ENCODE peak calls at places on chromosome 16, in five cellular contexts. M is foreskin fibroblast, W is ovary, P is cardiac muscle cell, L is cardiac fibroblast. K is an unnamed sample.

GRCh38 chr16:81523387-81524115 is 78.9 kb downstream of the CMIP start:
- DNase-seq in M (peak; percentile 83), W (peak; percentile 40), P (peak; percentile 70), L (peak; percentile 87), K (peak; percentile 86)

GRCh38 chr16:57612494-57612893 is 15.9 kb upstream of the ADGRG1 start:
- DNase-seq in M (no peak), W (no peak), P (no peak), L (no peak), K (no peak)

GRCh38 chr16:89710709-89711564 is 9.4 kb upstream of the SPATA2L start:
- DNase-seq in M (no peak), W (peak; percentile 12), P (no peak), L (no peak), K (no peak)

GRCh38 chr16:3554351-3554928 is 22.8 kb downstream of the NLRC3 start:
- DNase-seq in M (no peak), W (no peak), P (no peak), L (no peak), K (no peak)

GRCh38 chr16:28298511-28298878 is 6.2 kb downstream of the SBK1 start:
- DNase-seq in M (no peak), W (no peak), P (no peak), L (no peak), K (no peak)

GRCh38 chr16:21134053-21134452 is 16.6 kb downstream of the DNAH3 start:
- DNase-seq in M (no peak), W (no peak), P (no peak), L (no peak), K (no peak)

GRCh38 chr16:20773679-20774078 is 9.9 kb downstream of the ACSM3 start:
- DNase-seq in M (no peak), W (no peak), P (no peak), L (no peak), K (no peak)

GRCh38 chr16:53756329-53756996 is 52.5 kb downstream of the FTO start:
- DNase-seq in M (no peak), W (no peak), P (peak; percentile 37), L (no peak), K (no peak)

GRCh38 chr16:23434380-23434779 is 18.6 kb downstream of the COG7 start:
- DNase-seq in M (peak; percentile 81), W (no peak), P (peak; percentile 84), L (peak; percentile 85), K (peak; percentile 85)

GRCh38 chr16:78816499-78817441 is 717.3 kb downstream of the WWOX start:
- DNase-seq in M (no peak), W (peak; percentile 35), P (peak; percentile 11), L (peak; percentile 0), K (peak; percentile 0)

GRCh38 chr16:46961373-46962353 is 11.8 kb downstream of the DNAJA2 start:
- DNase-seq in M (peak; percentile 67), W (no peak), P (no peak), L (peak; percentile 10), K (peak; percentile 35)

GRCh38 chr16:6541262-6541661 is 791.4 kb upstream of the RBFOX1 start:
- DNase-seq in M (no peak), W (no peak), P (no peak), L (no peak), K (no peak)

GRCh38 chr16:10989494-10989893 is 45.1 kb downstream of the CLEC16A start:
- DNase-seq in M (no peak), W (no peak), P (no peak), L (no peak), K (no peak)

GRCh38 chr16:15807603-15808009 is 49.2 kb downstream of the MYH11 start:
- DNase-seq in M (no peak), W (peak; percentile 48), P (peak; percentile 89), L (peak; percentile 20), K (peak; percentile 19)

GRCh38 chr16:22373662-22374310 is 633 bp downstream of the CDR2 start:
- DNase-seq in M (peak; percentile 65), W (peak; percentile 43), P (no peak), L (peak; percentile 34), K (peak; percentile 35)

GRCh38 chr16:21167360-21167759 is 8.9 kb downstream of the LDAF1 start:
- DNase-seq in M (peak; percentile 87), W (no peak), P (no peak), L (peak; percentile 97), K (peak; percentile 60)

GRCh38 chr16:48334325-48334724 is 50.9 kb downstream of the SIAH1 start:
- DNase-seq in M (no peak), W (no peak), P (no peak), L (no peak), K (no peak)

GRCh38 chr16:48330847-48331204 is 54.4 kb downstream of the SIAH1 start:
- DNase-seq in M (no peak), W (no peak), P (no peak), L (no peak), K (peak; percentile 28)

GRCh38 chr16:48335961-48336360 is 49.3 kb downstream of the SIAH1 start:
- DNase-seq in M (peak; percentile 67), W (no peak), P (peak; percentile 45), L (peak; percentile 53), K (peak; percentile 72)

GRCh38 chr16:48330133-48330846 is 54.9 kb downstream of the SIAH1 start:
- DNase-seq in M (peak; percentile 39), W (no peak), P (no peak), L (peak; percentile 24), K (peak; percentile 26)

GRCh38 chr16:48332978-48333377 is 52.2 kb downstream of the SIAH1 start:
- DNase-seq in M (no peak), W (no peak), P (no peak), L (no peak), K (no peak)
- TF ChIP-seq CTCF in M (no peak), W (no peak), P (no peak), L (no peak), K (no peak)

DNA sequence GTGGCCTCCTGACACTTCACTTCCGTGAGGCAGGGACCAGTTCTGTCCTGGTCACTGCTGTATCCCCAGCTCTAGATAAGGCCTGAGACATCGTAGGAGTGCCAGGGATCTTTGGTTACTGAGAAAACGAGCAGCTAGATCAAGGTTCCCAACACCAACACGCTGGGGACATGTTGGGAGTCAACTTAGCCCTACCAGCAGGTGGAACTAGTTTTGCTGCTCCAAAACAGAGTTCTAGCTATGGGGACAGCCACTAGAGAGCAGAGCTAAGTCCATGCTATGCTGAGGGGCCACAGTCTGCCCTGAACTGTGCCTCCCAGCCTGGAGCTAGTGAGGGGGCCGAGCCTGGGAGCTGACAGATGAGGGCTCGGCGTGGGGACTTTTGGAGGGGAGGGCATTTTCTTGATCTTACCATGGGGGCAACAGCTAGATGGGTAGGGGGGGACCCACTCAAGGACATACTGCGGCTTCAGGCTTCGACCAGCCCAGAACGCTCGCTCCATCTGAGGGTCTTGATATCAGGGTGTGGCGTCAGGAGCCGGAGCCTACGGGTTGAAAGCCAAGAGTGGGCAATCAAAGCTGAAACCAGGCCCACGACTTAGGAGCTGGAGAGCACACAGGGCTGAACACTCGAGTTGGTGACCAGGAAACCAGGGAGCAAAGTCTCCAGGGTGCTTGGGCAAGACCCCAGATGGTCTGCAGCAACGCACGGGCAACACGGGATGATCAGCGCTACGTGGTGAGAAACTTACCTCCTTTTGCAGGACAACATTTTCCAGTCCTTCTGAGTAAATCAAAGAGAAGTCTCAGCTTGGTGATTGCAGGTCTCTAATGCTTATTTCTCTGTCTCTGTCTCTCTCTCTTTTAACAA is 13.4 kb downstream of the SNX20 start:
- DNase-seq in M (no peak), W (no peak), P (no peak), L (no peak), K (no peak)
- TF ChIP-seq CTCF in M (no peak), W (no peak), P (peak; percentile 15), L (no peak), K (peak; percentile 6)

GRCh38 chr16:56608043-56608875 is at the start of gene MT2A:
- DNase-seq in M (peak; percentile 100), W (peak; percentile 90), P (peak; percentile 98), L (peak; percentile 98), K (peak; percentile 95)
- TF ChIP-seq CTCF in M (no peak), W (no peak), P (no peak), L (no peak), K (no peak)

GRCh38 chr16:66095676-66096075 is 270.8 kb upstream of the CDH5 start:
- DNase-seq in M (no peak), W (no peak), P (no peak), L (peak; percentile 1), K (no peak)
- TF ChIP-seq CTCF in M (no peak), W (no peak), P (peak; percentile 18), L (no peak), K (no peak)

GRCh38 chr16:69566437-69567030 is 768 bp downstream of the NFAT5 start:
- DNase-seq in M (peak; percentile 85), W (peak; percentile 59), P (peak; percentile 75), L (peak; percentile 76), K (peak; percentile 67)

GRCh38 chr16:69563605-69564580 is 1.9 kb upstream of the NFAT5 start:
- DNase-seq in M (peak; percentile 33), W (no peak), P (peak; percentile 16), L (peak; percentile 55), K (peak; percentile 27)

GRCh38 chr16:69565611-69566436 is at the start of gene NFAT5:
- DNase-seq in M (peak; percentile 92), W (peak; percentile 87), P (peak; percentile 91), L (peak; percentile 82), K (peak; percentile 73)

GRCh38 chr16:69564845-69565610 is 738 bp upstream of the NFAT5 start:
- DNase-seq in M (peak; percentile 23), W (no peak), P (peak; percentile 13), L (peak; percentile 19), K (peak; percentile 28)

DNA sequence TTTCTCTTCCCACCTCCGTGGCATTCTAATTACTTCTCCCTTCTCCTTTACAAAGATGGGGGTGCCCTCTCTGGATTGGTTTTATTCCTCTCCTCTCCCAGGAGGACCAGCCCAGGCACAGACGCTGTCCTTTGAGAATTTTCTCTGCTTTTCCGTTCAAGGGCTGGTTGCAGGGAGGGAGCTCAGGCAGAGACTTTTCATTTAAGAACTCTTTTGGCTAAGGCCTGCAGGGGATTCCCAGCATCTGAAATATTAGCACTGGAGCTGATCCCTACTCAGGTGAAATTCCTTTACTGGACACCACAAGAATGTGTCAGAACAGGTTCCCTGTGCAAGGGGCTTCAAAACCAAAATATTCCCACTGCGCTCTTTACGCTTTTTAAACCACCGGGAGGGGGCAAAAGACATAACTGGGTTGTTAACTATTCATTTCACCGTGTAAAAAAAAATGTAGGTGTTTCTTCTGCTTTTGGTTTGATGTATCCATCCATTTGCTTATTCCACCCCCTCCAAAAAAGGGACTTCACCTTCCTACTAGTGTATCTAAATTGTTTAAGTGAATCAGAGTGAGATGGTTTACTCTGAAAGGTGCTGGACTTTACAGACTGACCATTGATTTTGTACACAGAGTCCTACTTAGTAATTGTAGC is 1.4 kb downstream of the NFAT5 start:
- DNase-seq in M (no peak), W (no peak), P (no peak), L (peak; percentile 54), K (peak; percentile 59)
- TF ChIP-seq CTCF in M (peak; percentile 14), W (peak; percentile 20), P (peak; percentile 17), L (peak; percentile 21), K (peak; percentile 43)